ENCODE peak calls at places on chromosomes 6 and 20, in ten cellular contexts. B is GM23338, D is GM23248, H is upper lobe of right lung, R is HepG2, Q is A673, J is HCT116, E is AG04449, V is epithelial cell of esophagus, T is cardiac muscle cell. A is an unnamed sample.
A peak's percentile ranks its signal among the peaks of the same experiment; 100 is the strongest.

GRCh38 chr6:170132561-170132991 is 158.3 kb downstream of the DLL1 start:
- DNase-seq in Q (no peak), E (no peak), T (no peak), D (no peak), V (no peak), H (no peak), R (no peak), J (no peak), B (no peak), A (no peak)

GRCh38 chr6:132084811-132085509 is 133.8 kb upstream of the CCN2 start:
- DNase-seq in B (no peak), J (no peak), R (no peak), H (no peak), E (peak; percentile 99), Q (peak; percentile 77), V (peak; percentile 74), T (peak; percentile 14), D (peak; percentile 93), A (no peak)

GRCh38 chr20:41141153-41141815 is 3.9 kb downstream of the PLCG1 start:
- DNase-seq in H (peak; percentile 66), T (no peak), J (no peak), V (no peak), R (peak; percentile 49), Q (no peak), D (peak; percentile 31), E (no peak), B (no peak), A (no peak)

GRCh38 chr6:46130665-46131064 is 876 bp downstream of the ENPP4 start:
- DNase-seq in H (no peak), D (peak; percentile 3), B (no peak), J (no peak), T (no peak), R (no peak), Q (no peak), E (no peak), V (no peak), A (no peak)

GRCh38 chr6:73803562-73804221 is 107.7 kb downstream of the CD109 start:
- DNase-seq in B (peak; percentile 78), Q (peak; percentile 84), D (peak; percentile 92), H (no peak), T (peak; percentile 51), R (peak; percentile 35), E (peak; percentile 98), V (peak; percentile 84), J (peak; percentile 32), A (peak; percentile 70)

GRCh38 chr6:3159805-3160781 is 2.7 kb upstream of the TUBB2A start:
- DNase-seq in Q (no peak), B (peak; percentile 28), J (peak; percentile 33), D (no peak), T (peak; percentile 32), H (no peak), E (no peak), V (peak; percentile 78), R (peak; percentile 41), A (no peak)

GRCh38 chr20:48660788-48661187 is 167.0 kb downstream of the PREX1 start:
- DNase-seq in E (no peak), J (no peak), D (no peak), Q (no peak), H (no peak), V (no peak), T (no peak), R (no peak), B (no peak), A (no peak)

GRCh38 chr6:144033816-144034540 is 25.9 kb upstream of the PLAGL1 start:
- DNase-seq in B (no peak), D (peak; percentile 94), E (no peak), V (peak; percentile 45), Q (no peak), J (no peak), T (no peak), R (no peak), H (no peak), A (no peak)

GRCh38 chr6:27501187-27501586 is 28.3 kb upstream of the ZNF184 start:
- DNase-seq in R (no peak), B (no peak), E (no peak), D (no peak), J (no peak), Q (no peak), T (no peak), V (no peak), H (no peak), A (no peak)

GRCh38 chr6:27500177-27500576 is 27.3 kb upstream of the ZNF184 start:
- DNase-seq in E (no peak), V (no peak), D (no peak), Q (no peak), T (no peak), R (no peak), H (no peak), B (peak; percentile 62), J (no peak), A (no peak)

GRCh38 chr6:27503436-27504030 is 30.6 kb upstream of the ZNF184 start:
- DNase-seq in Q (peak; percentile 85), B (peak; percentile 81), J (peak; percentile 72), R (peak; percentile 82), H (no peak), E (peak; percentile 26), T (peak; percentile 36), V (peak; percentile 71), D (peak; percentile 68), A (peak; percentile 62)

GRCh38 chr6:27505209-27506027 is 32.5 kb upstream of the ZNF184 start:
- DNase-seq in T (peak; percentile 13), R (peak; percentile 86), E (peak; percentile 19), Q (peak; percentile 69), B (peak; percentile 88), D (peak; percentile 46), J (peak; percentile 87), V (peak; percentile 83), H (no peak), A (no peak)

DNA sequence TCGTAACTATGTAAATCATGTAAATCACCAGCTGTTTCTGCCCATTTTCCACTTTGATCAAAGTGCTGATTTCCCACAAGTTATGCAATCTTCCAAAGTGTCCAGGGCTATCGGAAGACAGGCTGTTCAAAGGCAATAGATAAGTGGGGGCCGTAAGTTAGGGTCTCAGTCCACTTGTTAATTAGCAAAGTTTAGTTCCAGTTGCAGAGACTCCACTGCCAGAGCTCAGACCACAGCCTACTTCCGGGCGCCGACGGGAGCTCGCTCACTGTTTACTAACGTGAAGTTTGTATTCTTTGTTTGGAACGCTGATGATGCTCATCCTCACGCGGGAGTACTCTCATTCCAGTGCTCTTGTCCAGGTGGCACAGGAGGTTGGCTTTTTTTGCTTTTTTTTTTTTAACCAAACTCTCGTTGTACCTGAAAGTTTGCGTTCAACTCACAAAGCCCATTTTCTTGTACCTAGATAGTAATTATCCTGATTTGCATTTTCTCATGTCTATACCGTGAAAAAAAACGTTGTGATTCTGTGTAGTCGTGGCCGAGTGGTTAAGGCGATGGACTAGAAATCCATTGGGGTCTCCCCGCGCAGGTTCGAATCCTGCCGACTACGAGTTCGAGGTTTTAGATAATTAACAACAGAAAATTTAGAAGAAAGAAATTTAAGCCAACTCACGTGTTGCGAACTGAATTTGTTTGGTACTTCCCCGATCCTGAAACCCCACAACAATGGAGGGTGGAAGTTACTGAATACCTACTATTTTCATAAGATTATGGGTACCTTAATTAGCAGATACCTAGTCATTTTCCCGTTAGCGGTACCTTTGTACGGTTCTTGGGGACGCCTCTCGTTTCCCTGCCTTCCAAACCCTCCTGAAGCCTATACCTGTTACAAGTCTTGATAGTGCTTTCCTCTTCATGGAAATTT is 29.9 kb upstream of the ZNF184 start:
- DNase-seq in E (peak; percentile 36), T (peak; percentile 47), B (peak; percentile 80), V (peak; percentile 70), J (peak; percentile 68), H (no peak), R (peak; percentile 74), D (peak; percentile 68), Q (peak; percentile 87), A (peak; percentile 87)
- H3K4me3 ChIP-seq in E (peak overlapping the region; percentile 62), T (peak overlapping the region; percentile 41), B (peak overlapping the region; percentile 74), V (peak overlapping the region; percentile 52), J (peak overlapping the region; percentile 59), H (peak overlapping the region; percentile 59), R (peak overlapping the region; percentile 79), D (peak overlapping the region; percentile 85), Q (peak overlapping the region; percentile 56), A (peak overlapping the region; percentile 39)

DNA sequence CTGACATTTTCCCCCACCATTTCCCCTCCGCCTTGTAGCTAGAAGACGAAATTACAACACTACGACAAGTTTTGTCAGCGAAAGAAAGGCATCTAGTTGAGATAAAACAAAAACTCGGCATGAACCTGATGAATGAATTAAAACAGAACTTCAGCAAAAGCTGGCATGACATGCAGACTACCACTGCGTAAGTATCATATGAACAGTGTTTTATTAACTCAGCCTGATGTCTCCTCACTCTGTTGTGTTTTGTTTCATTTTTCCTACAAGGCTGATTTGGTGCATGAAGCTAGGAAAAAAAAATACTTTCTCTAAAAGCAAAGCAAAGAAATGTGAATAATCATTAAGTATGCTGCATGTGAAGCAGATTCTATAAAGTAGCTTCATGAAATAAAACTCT is 72.7 kb downstream of the HDDC2 start:
- DNase-seq in V (no peak), T (no peak), B (no peak), D (peak; percentile 3), J (no peak), Q (no peak), R (no peak), E (no peak), H (no peak), A (no peak)
- H3K4me3 ChIP-seq in V (no peak overlapping the region), T (no peak overlapping the region), B (no peak overlapping the region), D (no peak overlapping the region), J (no peak overlapping the region), Q (no peak overlapping the region), R (no peak overlapping the region), E (no peak overlapping the region), H (no peak overlapping the region), A (no peak overlapping the region)

GRCh38 chr6:110041830-110042229 is 63.7 kb downstream of the GPR6 start:
- DNase-seq in E (no peak), R (no peak), B (no peak), D (no peak), V (no peak), H (no peak), T (no peak), J (no peak), Q (no peak), A (no peak)

GRCh38 chr6:110040716-110041115 is 62.6 kb downstream of the GPR6 start:
- DNase-seq in J (no peak), Q (no peak), B (no peak), V (no peak), T (no peak), R (no peak), D (no peak), E (no peak), H (peak; percentile 21), A (no peak)

GRCh38 chr6:110039364-110039995 is 61.4 kb downstream of the GPR6 start:
- DNase-seq in J (peak; percentile 80), E (peak; percentile 61), D (peak; percentile 83), Q (peak; percentile 93), V (peak; percentile 90), H (peak; percentile 91), T (peak; percentile 87), R (peak; percentile 73), B (peak; percentile 88), A (peak; percentile 87)

GRCh38 chr6:110041149-110041548 is 63.0 kb downstream of the GPR6 start:
- DNase-seq in R (no peak), B (no peak), D (no peak), E (no peak), Q (no peak), V (peak; percentile 11), T (no peak), H (no peak), J (no peak), A (no peak)

GRCh38 chr6:110039996-110040383 is 61.9 kb downstream of the GPR6 start:
- DNase-seq in B (peak; percentile 66), D (peak; percentile 11), E (no peak), Q (peak; percentile 71), H (peak; percentile 66), R (no peak), T (peak; percentile 37), V (peak; percentile 54), J (peak; percentile 32), A (peak; percentile 64)
- H3K4me3 ChIP-seq in B (peak overlapping the region; percentile 47), D (no peak overlapping the region), E (peak overlapping the region; percentile 45), Q (peak overlapping the region; percentile 42), H (peak overlapping the region; percentile 37), R (peak overlapping the region; percentile 27), T (no peak overlapping the region), V (peak overlapping the region; percentile 28), J (peak overlapping the region; percentile 29), A (peak overlapping the region; percentile 15)

DNA sequence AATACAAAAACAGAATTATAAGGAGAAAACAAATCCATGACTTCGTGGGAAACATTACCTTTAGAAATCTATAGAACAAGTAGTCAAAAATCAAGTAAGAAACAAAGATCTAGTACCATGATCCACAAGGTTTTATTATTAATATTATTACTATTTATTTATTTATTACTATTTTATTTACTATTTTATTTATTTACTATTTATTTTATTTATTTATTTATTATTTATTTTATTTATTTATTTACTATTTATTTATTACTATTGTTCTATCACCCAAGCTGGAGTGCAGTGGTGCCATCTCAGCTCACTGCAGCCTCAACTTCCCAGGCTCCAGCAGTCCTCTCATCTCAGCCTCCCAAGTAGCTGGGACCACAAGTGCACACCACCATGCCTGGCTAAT is 13.5 kb upstream of the ELMO2 start:
- DNase-seq in J (no peak), E (no peak), R (no peak), D (no peak), T (no peak), Q (no peak), B (no peak), H (no peak), V (no peak), A (no peak)
- H3K4me3 ChIP-seq in J (no peak overlapping the region), E (no peak overlapping the region), R (no peak overlapping the region), D (no peak overlapping the region), T (no peak overlapping the region), Q (no peak overlapping the region), B (no peak overlapping the region), H (no peak overlapping the region), V (no peak overlapping the region), A (no peak overlapping the region)